ENCODE peak calls at places on chromosomes 6 and 20, in nine cellular contexts. M is Panc1; W is HCT116; N is stimulated activated CD4-positive, alpha-beta T cell treated with anti-CD3 and anti-CD28 coated beads, Interleukin-2, amount 100 ng/mL, for 24 hours; D is stimulated activated CD8-positive, alpha-beta memory T cell treated with anti-CD3 and anti-CD28 coated beads, Interleukin-7, amount 100 ng/mL, for 1 hour; C is fibroblast of the conjunctiva; B is activated CD4-positive, alpha-beta T cell treated with anti-CD3 and anti-CD28 coated beads, Interleukin-2, amount 50 U/mL, for 4 hours; G is kidney glomerular epithelial cell; Q is Calu3. L is an unnamed sample.

GRCh38 chr20:36070451-36070850 is 84.1 kb upstream of the EPB41L1 start:
- DNase-seq in M (no peak), W (no peak), N (no peak), D (no peak), C (no peak), B (no peak), G (no peak), Q (no peak), L (no peak)

GRCh38 chr20:8903655-8904605 is 165.0 kb upstream of the PLCB4 start:
- DNase-seq in M (no peak), W (no peak), N (no peak), D (no peak), C (no peak), B (no peak), G (no peak), Q (no peak), L (no peak)

GRCh38 chr6:138814179-138814834 is 18.4 kb downstream of the ECT2L start:
- DNase-seq in M (no peak), W (no peak), N (no peak), D (no peak), C (no peak), B (no peak), G (no peak), Q (no peak), L (no peak)

GRCh38 chr20:18001131-18001921 is 32.5 kb downstream of the MGME1 start:
- DNase-seq in M (no peak), W (no peak), N (no peak), D (no peak), C (peak), B (no peak), G (no peak), Q (peak), L (no peak)

GRCh38 chr20:20160513-20160912 is 108.2 kb downstream of the CFAP61 start:
- DNase-seq in M (no peak), W (no peak), N (no peak), D (no peak), C (no peak), B (no peak), G (no peak), Q (no peak), L (no peak)

GRCh38 chr20:57794600-57795346 is 85.0 kb upstream of the PMEPA1 start:
- DNase-seq in M (no peak), W (no peak), N (no peak), D (no peak), C (no peak), B (no peak), G (peak), Q (no peak), L (no peak)

GRCh38 chr6:47144306-47144705 is 102.2 kb upstream of the ADGRF1 start:
- DNase-seq in M (no peak), W (no peak), N (no peak), D (no peak), C (peak), B (no peak), G (no peak), Q (no peak), L (no peak)

GRCh38 chr6:117546674-117547073 is 55.6 kb downstream of the GOPC start:
- DNase-seq in M (no peak), W (no peak), N (no peak), D (no peak), C (no peak), B (no peak), G (no peak), Q (no peak), L (no peak)

GRCh38 chr6:132401120-132401940 is at the start of gene MOXD1:
- DNase-seq in M (no peak), W (no peak), N (peak), D (no peak), C (no peak), B (no peak), G (peak), Q (peak), L (no peak)

GRCh38 chr6:142874676-142875075 is 70.3 kb downstream of the HIVEP2 start:
- DNase-seq in M (no peak), W (no peak), N (no peak), D (no peak), C (no peak), B (no peak), G (no peak), Q (no peak), L (no peak)

GRCh38 chr6:137297887-137298286 is 78.7 kb upstream of the IFNGR1 start:
- DNase-seq in M (no peak), W (no peak), N (no peak), D (no peak), C (no peak), B (no peak), G (no peak), Q (no peak), L (no peak)

GRCh38 chr6:148693882-148694484 is 52.8 kb upstream of the UST start:
- DNase-seq in M (no peak), W (no peak), N (no peak), D (no peak), C (no peak), B (no peak), G (peak), Q (no peak), L (no peak)

GRCh38 chr6:14635195-14635594 is 517.6 kb downstream of the CD83 start:
- DNase-seq in M (no peak), W (no peak), N (peak), D (no peak), C (no peak), B (peak), G (no peak), Q (no peak), L (no peak)

GRCh38 chr6:115613488-115613887 is 447.2 kb downstream of the FRK start:
- DNase-seq in M (no peak), W (no peak), N (no peak), D (no peak), C (peak), B (no peak), G (no peak), Q (no peak), L (no peak)

GRCh38 chr6:46882622-46883021 is 39.1 kb downstream of the ADGRF5 start:
- DNase-seq in M (no peak), W (no peak), N (no peak), D (no peak), C (no peak), B (no peak), G (no peak), Q (no peak), L (no peak)

GRCh38 chr20:51187318-51187717 is 164.4 kb upstream of the KCNG1 start:
- DNase-seq in M (no peak), W (no peak), N (no peak), D (no peak), C (no peak), B (no peak), G (no peak), Q (no peak), L (peak)